ENCODE peak calls at places on chromosomes 12 and 14, in six cellular contexts. F is IMR-90, K is mesenchymal stem cell, D is H9, Z is H1, B is trophoblast cell. I is an unnamed sample.
A peak's percentile ranks its signal among the peaks of the same experiment; 100 is the strongest.

GRCh38 chr12:51721281-51721940 is 127.1 kb downstream of the FIGNL2 start:
- DNase-seq in K (peak; percentile 41), Z (peak; percentile 31), D (peak; percentile 81), B (peak; percentile 19), F (peak; percentile 36), I (peak; percentile 42)

GRCh38 chr12:24378548-24379011 is 429.1 kb upstream of the SOX5 start:
- DNase-seq in Z (no peak), B (no peak), D (no peak), K (peak; percentile 90), F (peak; percentile 96), I (no peak)

GRCh38 chr14:101851183-101851582 is 89.7 kb downstream of the PPP2R5C start:
- DNase-seq in B (no peak), K (no peak), Z (no peak), D (no peak), F (no peak), I (no peak)

GRCh38 chr14:93207468-93208308 is 632 bp downstream of the UBR7 start:
- DNase-seq in D (no peak), Z (no peak), B (peak; percentile 35), K (peak; percentile 79), F (peak; percentile 64), I (peak; percentile 49)

GRCh38 chr12:58540480-58541299 is 379.6 kb downstream of the LRIG3 start:
- DNase-seq in B (peak; percentile 74), D (peak; percentile 93), F (peak; percentile 91), Z (peak; percentile 75), K (peak; percentile 88), I (peak; percentile 74)

GRCh38 chr14:35301334-35302210 is 9.4 kb downstream of the PSMA6 start:
- DNase-seq in B (no peak), Z (no peak), K (no peak), F (no peak), D (no peak), I (no peak)

GRCh38 chr14:90091393-90091792 is 29.6 kb downstream of the KCNK13 start:
- DNase-seq in D (no peak), F (peak; percentile 20), K (no peak), Z (no peak), B (no peak), I (no peak)

GRCh38 chr12:124005736-124006581 is 32.9 kb downstream of the ZNF664 start:
- DNase-seq in F (no peak), B (peak; percentile 2), D (no peak), Z (no peak), K (no peak), I (no peak)

GRCh38 chr12:92136883-92137582 is 8.6 kb downstream of the BTG1 start:
- DNase-seq in D (no peak), Z (no peak), F (peak; percentile 97), B (no peak), K (peak; percentile 90), I (no peak)

GRCh38 chr12:131860472-131861260 is 32.5 kb downstream of the MMP17 start:
- DNase-seq in F (peak; percentile 57), B (peak; percentile 96), D (peak; percentile 85), K (peak; percentile 94), Z (no peak), I (peak; percentile 21)

GRCh38 chr14:72686101-72686500 is 207.8 kb downstream of the DPF3 start:
- DNase-seq in B (no peak), F (no peak), Z (no peak), D (no peak), K (peak; percentile 41), I (no peak)

GRCh38 chr14:24077086-24077485 is 5.7 kb downstream of the CPNE6 start:
- DNase-seq in Z (no peak), K (no peak), D (no peak), B (no peak), F (no peak), I (no peak)

GRCh38 chr14:76257111-76257803 is 105.5 kb downstream of the GPATCH2L start:
- DNase-seq in F (no peak), K (no peak), B (no peak), Z (no peak), D (no peak), I (no peak)

GRCh38 chr12:128974881-128975280 is 121.6 kb downstream of the GLT1D1 start:
- DNase-seq in Z (no peak), D (no peak), F (no peak), B (no peak), K (no peak), I (no peak)

DNA sequence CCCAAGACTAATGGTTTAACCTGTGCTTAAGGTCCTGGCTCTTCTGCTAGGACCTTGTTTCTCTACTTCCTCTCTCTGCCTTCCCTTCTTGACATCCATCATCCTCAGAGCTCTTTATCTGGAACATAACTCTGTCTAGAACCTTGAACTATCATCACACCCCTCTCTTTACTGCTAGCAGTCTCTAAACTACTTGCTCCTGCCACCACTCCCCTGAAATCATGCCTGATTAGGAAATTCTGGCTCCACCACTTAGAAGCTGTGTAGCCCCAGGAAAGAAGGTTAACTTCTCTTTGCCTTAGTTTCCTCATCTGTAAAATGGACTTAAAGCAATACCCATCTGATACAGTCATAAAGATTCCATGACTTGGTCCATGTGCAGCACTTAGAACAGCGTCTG is 9.1 kb downstream of the SLC38A1 start:
- DNase-seq in F (no peak), K (no peak), B (peak; percentile 6), Z (no peak), D (no peak), I (no peak)
- H3K27ac ChIP-seq in F (peak overlapping the region; percentile 65), K (peak overlapping the region; percentile 88), B (peak overlapping the region; percentile 97), Z (peak overlapping the region; percentile 11), D (peak overlapping the region; percentile 83), I (peak overlapping the region; percentile 20)

DNA sequence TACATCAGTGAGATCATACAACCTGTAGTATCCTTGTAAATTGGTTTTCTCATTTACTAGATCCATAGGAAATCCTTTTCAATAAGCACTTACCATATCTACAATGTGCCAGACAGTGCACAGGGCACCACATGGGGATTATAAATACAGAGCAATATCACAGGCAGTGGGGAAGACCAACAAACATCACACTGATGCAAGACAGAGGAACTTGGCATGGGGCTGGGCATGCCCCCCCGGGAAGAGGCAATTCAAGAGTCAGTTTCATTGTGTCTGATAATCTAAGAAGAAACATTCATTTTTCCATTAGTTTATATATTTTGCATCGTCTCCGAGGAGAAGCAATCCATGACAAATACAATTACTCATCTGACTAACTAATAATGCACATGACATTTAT is 16.2 kb downstream of the NT5DC3 start:
- DNase-seq in K (no peak), B (no peak), D (no peak), Z (no peak), F (peak; percentile 15), I (no peak)
- H3K14ac ChIP-seq in K (no peak overlapping the region), B (no peak overlapping the region), D (no peak overlapping the region), Z (no peak overlapping the region), F (no peak overlapping the region), I (no peak overlapping the region)

GRCh38 chr12:11861864-11862600 is 208.7 kb upstream of the BCL2L14 start:
- DNase-seq in D (no peak), Z (no peak), F (no peak), K (no peak), B (no peak), I (no peak)
- H2AK5ac ChIP-seq in D (no peak overlapping the region), Z (no peak overlapping the region), F (no peak overlapping the region), K (peak overlapping the region; percentile 66), B (no peak overlapping the region), I (no peak overlapping the region)

GRCh38 chr12:112907415-112908157 is 824 bp downstream of the OAS1 start:
- DNase-seq in D (no peak), K (no peak), F (no peak), Z (no peak), B (peak; percentile 18), I (no peak)

GRCh38 chr12:112904571-112904970 is 2.2 kb upstream of the OAS1 start:
- DNase-seq in F (no peak), D (no peak), Z (no peak), K (no peak), B (no peak), I (no peak)

GRCh38 chr12:112905451-112906089 is 1.2 kb upstream of the OAS1 start:
- DNase-seq in Z (no peak), K (no peak), B (no peak), F (no peak), D (no peak), I (no peak)

GRCh38 chr12:112908548-112908947 is 1.8 kb downstream of the OAS1 start:
- DNase-seq in B (no peak), Z (no peak), K (no peak), F (no peak), D (no peak), I (no peak)

GRCh38 chr12:112906712-112907414 is at the start of gene OAS1:
- DNase-seq in B (peak; percentile 53), D (no peak), Z (no peak), F (peak; percentile 22), K (peak; percentile 58), I (no peak)
- H3K27ac ChIP-seq in B (no peak within 1 kb of the TSS), D (no peak within 1 kb of the TSS), Z (no peak within 1 kb of the TSS), F (no peak within 1 kb of the TSS), K (peak within 1 kb of the TSS; percentile 71), I (no peak within 1 kb of the TSS)

I was measured in neuronal stem cell.